ENCODE peak calls at places on chromosomes 12 and 14, in eight cellular contexts. N, S, E, Y, H, G, L and Q are unnamed samples.

GRCh38 chr14:95258754-95259593 is 60.7 kb downstream of the CLMN start:
- DNase-seq in N (no peak), S (no peak), E (no peak), Y (no peak), H (no peak), G (peak), L (no peak), Q (no peak)

GRCh38 chr12:69987453-69988102 is 162.6 kb downstream of the MYRFL start:
- DNase-seq in N (no peak), S (no peak), E (peak), Y (no peak), H (no peak), G (no peak), L (no peak), Q (peak)

GRCh38 chr12:28114488-28114887 is 75.8 kb upstream of the CCDC91 start:
- DNase-seq in N (no peak), S (no peak), E (peak), Y (no peak), H (no peak), G (no peak), L (no peak), Q (no peak)

GRCh38 chr14:102320033-102320660 is 601 bp downstream of the ZNF839 start:
- DNase-seq in N (peak), S (no peak), E (peak), Y (no peak), H (peak), G (peak), L (peak), Q (peak)

GRCh38 chr12:105330938-105331804 is 680 bp downstream of the C12orf75 start:
- DNase-seq in N (no peak), S (no peak), E (no peak), Y (no peak), H (peak), G (peak), L (peak), Q (peak)

GRCh38 chr12:102423447-102423846 is 56.9 kb downstream of the IGF1 start:
- DNase-seq in N (no peak), S (peak), E (peak), Y (no peak), H (no peak), G (no peak), L (no peak), Q (no peak)

GRCh38 chr12:132484891-132485441 is 5.0 kb upstream of the FBRSL1 start:
- DNase-seq in N (no peak), S (peak), E (no peak), Y (no peak), H (no peak), G (no peak), L (no peak), Q (no peak)

GRCh38 chr12:76117067-76117691 is 32.7 kb upstream of the NAP1L1 start:
- DNase-seq in N (no peak), S (no peak), E (no peak), Y (no peak), H (no peak), G (no peak), L (no peak), Q (no peak)

GRCh38 chr12:58608711-58609110 is 311.6 kb downstream of the LRIG3 start:
- DNase-seq in N (no peak), S (no peak), E (peak), Y (no peak), H (no peak), G (no peak), L (no peak), Q (no peak)

GRCh38 chr14:56248442-56248841 is 130.2 kb downstream of the PELI2 start:
- DNase-seq in N (no peak), S (no peak), E (no peak), Y (no peak), H (no peak), G (no peak), L (no peak), Q (no peak)

GRCh38 chr12:90166012-90166411 is 457.4 kb upstream of the ATP2B1 start:
- DNase-seq in N (no peak), S (no peak), E (no peak), Y (no peak), H (no peak), G (no peak), L (no peak), Q (no peak)

GRCh38 chr12:32365473-32366064 is 33.8 kb upstream of the FGD4 start:
- DNase-seq in N (no peak), S (peak), E (peak), Y (peak), H (peak), G (peak), L (peak), Q (peak)

GRCh38 chr12:104750061-104750460 is 208.0 kb downstream of the SLC41A2 start:
- DNase-seq in N (no peak), S (peak), E (peak), Y (no peak), H (no peak), G (no peak), L (no peak), Q (no peak)